ENCODE peak calls at places on chromosomes 13 and 19, in four cellular contexts. V is vagina, I is ovary, U is thoracic aorta. A is an unnamed sample. For H3K27me3, the result is how much of the 10 kb centered on the place peaks cover.

GRCh38 chr13:48156466-48156865 is 61.6 kb upstream of the MED4 start:
- DNase-seq in V (no peak), I (no peak), U (no peak), A (no peak)

GRCh38 chr13:91308299-91308698 is 39.2 kb upstream of the MIR17HG start:
- DNase-seq in V (no peak), I (no peak), U (no peak), A (no peak)

GRCh38 chr13:31242342-31242741 is 42.6 kb downstream of the B3GLCT start:
- DNase-seq in V (no peak), I (no peak), U (no peak), A (no peak)

GRCh38 chr13:39044536-39044935 is 6.3 kb downstream of the NHLRC3 start:
- DNase-seq in V (no peak), I (no peak), U (no peak), A (no peak)

GRCh38 chr19:2385053-2385721 is 25.1 kb downstream of the TMPRSS9 start:
- DNase-seq in V (no peak), I (no peak), U (no peak), A (peak)

GRCh38 chr19:49064768-49065611 is at the start of gene NTF4:
- DNase-seq in V (no peak), I (peak), U (no peak), A (no peak)

GRCh38 chr13:107301724-107302374 is 733.9 kb upstream of the ARGLU1 start:
- DNase-seq in V (no peak), I (no peak), U (no peak), A (no peak)

GRCh38 chr13:37453246-37453645 is 145.3 kb downstream of the POSTN start:
- DNase-seq in V (no peak), I (no peak), U (no peak), A (no peak)

GRCh38 chr19:55016017-55016416 is 22.0 kb downstream of the GP6 start:
- DNase-seq in V (no peak), I (no peak), U (no peak), A (no peak)

GRCh38 chr13:56299650-56300049 is 841.1 kb upstream of the PRR20A start:
- DNase-seq in V (no peak), I (no peak), U (no peak), A (no peak)

GRCh38 chr19:18486746-18487145 is 35.1 kb downstream of the ELL start:
- DNase-seq in V (no peak), I (no peak), U (no peak), A (no peak)

DNA sequence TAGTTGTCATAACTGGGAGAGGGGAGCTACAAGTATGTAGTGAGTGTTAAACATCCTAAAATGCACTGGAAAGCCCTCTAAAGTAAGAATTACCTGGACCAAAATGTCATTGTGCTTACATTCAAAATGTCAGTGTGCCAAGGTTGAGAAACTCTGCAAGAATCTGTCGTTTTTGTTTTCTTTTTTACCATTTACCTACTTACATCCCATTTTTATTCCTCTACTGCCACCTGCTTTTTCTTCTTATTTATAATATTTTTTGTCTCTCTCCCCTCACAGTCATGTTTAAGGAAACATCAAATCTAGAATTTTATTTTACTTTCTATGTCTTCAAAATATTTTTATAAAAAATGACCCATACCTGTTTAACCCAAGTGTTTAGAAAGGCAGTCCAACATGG is 226.4 kb downstream of the PCDH17 start:
- DNase-seq in V (no peak), I (no peak), U (no peak), A (no peak)
- TF ChIP-seq CTCF in V (no peak), I (no peak), U (no peak), A (no peak)

GRCh38 chr13:99433543-99434075 is 67.7 kb upstream of the TM9SF2 start:
- DNase-seq in V (no peak), I (no peak), U (no peak), A (no peak)
- H3K4me3 ChIP-seq in V (no peak), I (no peak), U (no peak), A (no peak)

GRCh38 chr19:7731218-7731595 is 703 bp downstream of the CLEC4G start:
- DNase-seq in V (no peak), I (no peak), U (no peak), A (no peak)

GRCh38 chr19:7734220-7735203 is 2.6 kb upstream of the CLEC4G start:
- DNase-seq in V (no peak), I (no peak), U (no peak), A (no peak)

GRCh38 chr19:7732045-7732444 is at the start of gene CLEC4G:
- DNase-seq in V (no peak), I (no peak), U (no peak), A (no peak)

GRCh38 chr19:7731615-7732014 is 295 bp downstream of the CLEC4G start:
- DNase-seq in V (no peak), I (no peak), U (no peak), A (no peak)

GRCh38 chr19:7733376-7733775 is 1.5 kb upstream of the CLEC4G start:
- DNase-seq in V (no peak), I (no peak), U (no peak), A (no peak)
- H3K27me3 ChIP-seq in V (under half), I (under half), U (under half), A (under half)

GRCh38 chr19:3653865-3654513 is 27.4 kb upstream of the CACTIN start:
- DNase-seq in V (no peak), I (no peak), U (no peak), A (no peak)
- TF ChIP-seq CTCF in V (no peak), I (no peak), U (no peak), A (peak)

DNA sequence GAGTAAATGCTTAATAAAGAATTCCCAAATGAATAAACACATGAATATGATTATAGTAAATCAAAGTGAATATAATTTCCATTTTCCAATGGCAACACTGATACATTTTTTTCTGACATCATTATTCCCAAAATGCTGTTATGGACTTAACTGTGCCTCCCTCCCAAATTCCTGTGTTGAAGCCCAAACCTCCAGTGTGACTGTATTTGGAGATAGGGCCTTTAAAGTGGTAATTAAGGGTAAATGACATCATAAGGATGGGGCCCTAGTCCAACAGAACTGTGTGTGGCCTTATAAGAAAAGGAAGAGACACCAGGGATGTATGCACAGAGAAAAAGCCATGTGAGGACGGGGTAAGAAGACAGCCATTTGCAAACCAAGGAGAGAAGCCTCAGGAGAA is 19.1 kb upstream of the CCNA1 start:
- DNase-seq in V (no peak), I (no peak), U (no peak), A (no peak)
- H3K4me3 ChIP-seq in V (no peak), I (no peak), U (no peak), A (no peak)

DNA sequence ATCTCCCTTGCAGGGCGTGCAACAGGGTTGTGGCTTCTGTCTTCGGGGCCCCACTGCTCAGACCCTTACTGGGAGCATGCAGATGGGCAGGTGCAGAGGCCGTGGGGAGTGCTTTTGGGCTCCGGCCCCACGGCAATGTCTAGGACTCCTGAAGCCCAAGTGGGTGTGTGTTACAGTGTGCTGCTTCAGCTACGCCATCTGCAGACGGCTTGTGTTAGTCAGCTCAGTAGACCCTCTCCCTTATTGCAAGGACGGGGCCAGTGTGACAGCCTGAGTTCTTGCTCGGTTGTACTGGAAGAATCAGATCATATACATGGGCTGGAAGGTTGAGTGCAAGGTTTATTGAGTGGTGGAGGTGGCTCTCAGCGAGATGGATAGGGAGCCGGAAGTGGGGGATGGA is 39.3 kb downstream of the DNAJC3 start:
- DNase-seq in V (no peak), I (no peak), U (no peak), A (no peak)
- H3K27me3 ChIP-seq in V (under half), I (under half), U (under half), A (under half)

DNA sequence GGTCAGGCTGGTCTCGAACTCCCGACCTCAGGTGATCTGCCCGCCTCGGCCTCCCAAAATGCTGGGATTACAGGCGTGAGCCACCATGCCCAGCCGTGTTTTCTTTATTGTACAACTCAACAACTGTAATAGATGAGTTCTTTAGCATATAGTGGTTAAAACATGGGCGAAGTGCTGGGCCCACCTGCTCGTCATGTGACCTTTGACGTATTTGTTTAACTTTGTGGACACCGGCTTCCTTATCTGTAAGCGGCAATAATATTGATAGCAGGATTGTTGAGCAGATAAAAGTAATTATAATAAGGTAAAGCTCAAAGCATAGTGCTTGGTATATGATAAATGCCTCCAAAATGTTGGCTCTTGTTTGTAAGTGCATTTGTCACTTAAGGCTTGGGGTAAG is 460.3 kb downstream of the KLF12 start:
- DNase-seq in V (no peak), I (no peak), U (no peak), A (no peak)
- TF ChIP-seq CTCF in V (no peak), I (no peak), U (no peak), A (no peak)

DNA sequence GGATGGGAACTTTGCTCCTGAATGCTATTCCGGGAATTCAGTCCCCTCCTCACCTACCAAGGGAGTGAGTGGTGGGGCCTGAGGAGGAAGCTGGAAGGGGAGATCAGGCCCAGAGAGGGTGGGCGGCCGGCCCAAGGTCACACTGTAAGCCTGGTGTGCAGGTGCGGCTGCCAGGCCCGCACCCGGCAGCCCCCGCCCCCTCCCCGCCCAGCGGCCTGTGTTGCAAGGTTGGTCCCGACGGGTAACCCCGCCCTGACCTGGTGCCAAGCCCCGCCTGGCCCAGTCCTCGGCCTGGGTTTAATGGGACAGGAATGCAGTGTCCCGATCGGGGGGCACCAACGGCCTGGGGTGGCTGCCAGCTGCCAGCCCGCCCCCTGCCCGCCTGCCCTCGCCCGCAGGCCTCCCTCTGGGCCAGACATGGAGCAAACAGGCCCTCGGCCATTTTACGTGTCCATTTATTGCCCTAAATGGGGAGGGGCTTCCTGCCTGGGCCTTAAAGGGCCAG is 5.5 kb downstream of the ZBTB7A start:
- DNase-seq in V (no peak), I (peak), U (peak), A (no peak)
- H3K4me3 ChIP-seq in V (peak), I (peak), U (peak), A (peak)